ENCODE peak calls at places on chromosomes 3 and 15, in six cellular contexts. One of them, this sample, is unnamed. For H3K9me3, the result is how much of the 10 kb centered on the place peaks cover.

GRCh38 chr3:107143206-107143605 is 234.0 kb upstream of the CCDC54 start:
- DNase-seq in pancreas: no peak
- DNase-seq in body of pancreas: no peak
- DNase-seq in hepatocyte: no peak
- DNase-seq in psoas muscle: no peak
- DNase-seq in K562: no peak
- DNase-seq in this sample: no peak

GRCh38 chr3:44077267-44077666 is 164.4 kb upstream of the TOPAZ1 start:
- DNase-seq in hepatocyte: peak
- DNase-seq in psoas muscle: no peak
- DNase-seq in body of pancreas: no peak
- DNase-seq in K562: no peak
- DNase-seq in pancreas: no peak
- DNase-seq in this sample: no peak

GRCh38 chr3:143775401-143775970 is 72.8 kb downstream of the SLC9A9 start:
- DNase-seq in K562: peak
- DNase-seq in hepatocyte: peak
- DNase-seq in body of pancreas: peak
- DNase-seq in pancreas: no peak
- DNase-seq in psoas muscle: no peak
- DNase-seq in this sample: no peak

GRCh38 chr15:75666823-75667501 is 19.2 kb downstream of the SNX33 start:
- DNase-seq in hepatocyte: peak
- DNase-seq in K562: no peak
- DNase-seq in psoas muscle: peak
- DNase-seq in body of pancreas: peak
- DNase-seq in pancreas: no peak
- DNase-seq in this sample: no peak

GRCh38 chr15:28147827-28148226 is 48.7 kb upstream of the OCA2 start:
- DNase-seq in body of pancreas: no peak
- DNase-seq in psoas muscle: no peak
- DNase-seq in K562: no peak
- DNase-seq in pancreas: no peak
- DNase-seq in hepatocyte: no peak
- DNase-seq in this sample: no peak

GRCh38 chr3:194586839-194587238 is 46.4 kb downstream of the TMEM44 start:
- DNase-seq in hepatocyte: no peak
- DNase-seq in psoas muscle: no peak
- DNase-seq in body of pancreas: no peak
- DNase-seq in K562: no peak
- DNase-seq in pancreas: no peak
- DNase-seq in this sample: no peak

GRCh38 chr3:49013738-49014660 is 4.4 kb downstream of the DALRD3 start:
- DNase-seq in body of pancreas: peak
- DNase-seq in pancreas: peak
- DNase-seq in psoas muscle: no peak
- DNase-seq in hepatocyte: peak
- DNase-seq in K562: peak
- DNase-seq in this sample: peak

GRCh38 chr3:128240232-128240631 is 87.0 kb downstream of the EEFSEC start:
- DNase-seq in hepatocyte: no peak
- DNase-seq in psoas muscle: no peak
- DNase-seq in body of pancreas: no peak
- DNase-seq in K562: no peak
- DNase-seq in pancreas: no peak
- DNase-seq in this sample: no peak

GRCh38 chr15:83100072-83100646 is 7.3 kb upstream of the TM6SF1 start:
- DNase-seq in psoas muscle: no peak
- DNase-seq in body of pancreas: no peak
- DNase-seq in pancreas: no peak
- DNase-seq in K562: no peak
- DNase-seq in hepatocyte: no peak
- DNase-seq in this sample: no peak

GRCh38 chr15:61411941-61412510 is 182.9 kb upstream of the RORA start:
- DNase-seq in body of pancreas: no peak
- DNase-seq in K562: no peak
- DNase-seq in hepatocyte: no peak
- DNase-seq in pancreas: no peak
- DNase-seq in psoas muscle: no peak
- DNase-seq in this sample: no peak

GRCh38 chr3:169751875-169752274 is 13.0 kb downstream of the TERC start:
- DNase-seq in pancreas: no peak
- DNase-seq in psoas muscle: no peak
- DNase-seq in K562: no peak
- DNase-seq in body of pancreas: no peak
- DNase-seq in hepatocyte: no peak
- DNase-seq in this sample: no peak

GRCh38 chr3:179416681-179417080 is 34.6 kb downstream of the GNB4 start:
- DNase-seq in K562: no peak
- DNase-seq in pancreas: no peak
- DNase-seq in psoas muscle: no peak
- DNase-seq in hepatocyte: no peak
- DNase-seq in body of pancreas: no peak
- DNase-seq in this sample: no peak

GRCh38 chr3:35908366-35909232 is 269.3 kb downstream of the ARPP21 start:
- DNase-seq in psoas muscle: peak
- DNase-seq in body of pancreas: peak
- DNase-seq in pancreas: peak
- DNase-seq in K562: peak
- DNase-seq in hepatocyte: peak
- DNase-seq in this sample: peak

GRCh38 chr3:151798476-151798875 is 15.4 kb upstream of the AADAC start:
- DNase-seq in body of pancreas: no peak
- DNase-seq in psoas muscle: no peak
- DNase-seq in hepatocyte: no peak
- DNase-seq in K562: no peak
- DNase-seq in pancreas: no peak
- DNase-seq in this sample: no peak

GRCh38 chr3:21543380-21544075 is 207.5 kb downstream of the ZNF385D start:
- DNase-seq in K562: peak
- DNase-seq in hepatocyte: no peak
- DNase-seq in psoas muscle: no peak
- DNase-seq in body of pancreas: no peak
- DNase-seq in pancreas: no peak
- DNase-seq in this sample: no peak

GRCh38 chr15:40999190-40999589 is 45.9 kb downstream of the CHAC1 start:
- DNase-seq in hepatocyte: no peak
- DNase-seq in psoas muscle: no peak
- DNase-seq in pancreas: no peak
- DNase-seq in body of pancreas: no peak
- DNase-seq in K562: no peak
- DNase-seq in this sample: no peak

GRCh38 chr3:100697183-100697582 is 12.1 kb upstream of the TFG start:
- DNase-seq in psoas muscle: no peak
- DNase-seq in hepatocyte: peak
- DNase-seq in body of pancreas: no peak
- DNase-seq in K562: no peak
- DNase-seq in pancreas: no peak
- DNase-seq in this sample: no peak

GRCh38 chr3:182327196-182327681 is 466.1 kb upstream of the ATP11B start:
- DNase-seq in body of pancreas: no peak
- DNase-seq in psoas muscle: no peak
- DNase-seq in pancreas: no peak
- DNase-seq in hepatocyte: no peak
- DNase-seq in K562: no peak
- DNase-seq in this sample: no peak

GRCh38 chr15:48003447-48003846 is 117.3 kb upstream of the SLC24A5 start:
- DNase-seq in K562: no peak
- DNase-seq in body of pancreas: no peak
- DNase-seq in psoas muscle: no peak
- DNase-seq in pancreas: no peak
- DNase-seq in hepatocyte: no peak
- DNase-seq in this sample: no peak

GRCh38 chr15:98503970-98504369 is 144.4 kb upstream of the IGF1R start:
- DNase-seq in K562: no peak
- DNase-seq in hepatocyte: peak
- DNase-seq in pancreas: no peak
- DNase-seq in psoas muscle: no peak
- DNase-seq in body of pancreas: peak
- DNase-seq in this sample: no peak

GRCh38 chr15:43204016-43204901 is 16.6 kb downstream of the EPB42 start:
- DNase-seq in body of pancreas: peak
- DNase-seq in pancreas: peak
- DNase-seq in K562: peak
- DNase-seq in psoas muscle: peak
- DNase-seq in hepatocyte: peak
- DNase-seq in this sample: peak

GRCh38 chr3:15754047-15754446 is 43.7 kb downstream of the ANKRD28 start:
- DNase-seq in K562: no peak
- DNase-seq in pancreas: no peak
- DNase-seq in psoas muscle: no peak
- DNase-seq in body of pancreas: no peak
- DNase-seq in hepatocyte: no peak
- DNase-seq in this sample: no peak

GRCh38 chr3:79018671-79019136 is 749.1 kb downstream of the ROBO1 start:
- DNase-seq in pancreas: peak
- DNase-seq in psoas muscle: peak
- DNase-seq in hepatocyte: peak
- DNase-seq in body of pancreas: peak
- DNase-seq in K562: peak
- DNase-seq in this sample: no peak

GRCh38 chr3:8001712-8002111 is 499.9 kb upstream of the LMCD1 start:
- DNase-seq in hepatocyte: no peak
- DNase-seq in psoas muscle: no peak
- DNase-seq in pancreas: no peak
- DNase-seq in K562: no peak
- DNase-seq in body of pancreas: no peak
- DNase-seq in this sample: no peak

GRCh38 chr3:106092792-106093191 is 224.0 kb upstream of the CBLB start:
- DNase-seq in hepatocyte: no peak
- DNase-seq in body of pancreas: no peak
- DNase-seq in pancreas: no peak
- DNase-seq in psoas muscle: no peak
- DNase-seq in K562: no peak
- DNase-seq in this sample: no peak

GRCh38 chr3:110929811-110930210 is 141.8 kb upstream of the NECTIN3 start:
- DNase-seq in K562: no peak
- DNase-seq in hepatocyte: no peak
- DNase-seq in body of pancreas: no peak
- DNase-seq in pancreas: no peak
- DNase-seq in psoas muscle: no peak
- DNase-seq in this sample: no peak

GRCh38 chr3:154842546-154842945 is 237.6 kb upstream of the MME start:
- DNase-seq in psoas muscle: no peak
- DNase-seq in pancreas: no peak
- DNase-seq in K562: no peak
- DNase-seq in body of pancreas: no peak
- DNase-seq in hepatocyte: no peak
- DNase-seq in this sample: no peak

GRCh38 chr15:45457215-45457614 is 65.3 kb downstream of the SLC30A4 start:
- DNase-seq in K562: no peak
- DNase-seq in hepatocyte: no peak
- DNase-seq in psoas muscle: no peak
- DNase-seq in pancreas: no peak
- DNase-seq in body of pancreas: peak
- DNase-seq in this sample: no peak
- H3K9me3 ChIP-seq in K562: under half
- H3K9me3 ChIP-seq in hepatocyte: under half
- H3K9me3 ChIP-seq in psoas muscle: under half
- H3K9me3 ChIP-seq in pancreas: under half
- H3K9me3 ChIP-seq in body of pancreas: under half
- H3K9me3 ChIP-seq in this sample: under half

GRCh38 chr3:40309925-40310635 is 573 bp downstream of the EIF1B start:
- DNase-seq in K562: peak
- DNase-seq in body of pancreas: peak
- DNase-seq in psoas muscle: peak
- DNase-seq in pancreas: peak
- DNase-seq in hepatocyte: peak
- DNase-seq in this sample: no peak
- TF ChIP-seq CTCF in K562: no peak
- TF ChIP-seq CTCF in body of pancreas: no peak
- TF ChIP-seq CTCF in psoas muscle: no peak
- TF ChIP-seq CTCF in pancreas: no peak
- TF ChIP-seq CTCF in hepatocyte: no peak
- TF ChIP-seq CTCF in this sample: no peak

GRCh38 chr15:74618841-74619596 is 3.4 kb downstream of the CLK3 start:
- DNase-seq in pancreas: no peak
- DNase-seq in psoas muscle: no peak
- DNase-seq in hepatocyte: no peak
- DNase-seq in body of pancreas: no peak
- DNase-seq in K562: no peak
- DNase-seq in this sample: no peak

GRCh38 chr15:74614744-74615312 is 808 bp upstream of the CLK3 start:
- DNase-seq in K562: peak
- DNase-seq in psoas muscle: peak
- DNase-seq in pancreas: peak
- DNase-seq in hepatocyte: peak
- DNase-seq in body of pancreas: peak
- DNase-seq in this sample: peak

GRCh38 chr15:74615313-74616019 is at the start of gene CLK3:
- DNase-seq in pancreas: peak
- DNase-seq in body of pancreas: peak
- DNase-seq in K562: peak
- DNase-seq in hepatocyte: peak
- DNase-seq in psoas muscle: peak
- DNase-seq in this sample: peak

GRCh38 chr15:74616020-74616939 is 644 bp downstream of the CLK3 start:
- DNase-seq in body of pancreas: peak
- DNase-seq in hepatocyte: peak
- DNase-seq in psoas muscle: peak
- DNase-seq in pancreas: peak
- DNase-seq in K562: peak
- DNase-seq in this sample: peak

DNA sequence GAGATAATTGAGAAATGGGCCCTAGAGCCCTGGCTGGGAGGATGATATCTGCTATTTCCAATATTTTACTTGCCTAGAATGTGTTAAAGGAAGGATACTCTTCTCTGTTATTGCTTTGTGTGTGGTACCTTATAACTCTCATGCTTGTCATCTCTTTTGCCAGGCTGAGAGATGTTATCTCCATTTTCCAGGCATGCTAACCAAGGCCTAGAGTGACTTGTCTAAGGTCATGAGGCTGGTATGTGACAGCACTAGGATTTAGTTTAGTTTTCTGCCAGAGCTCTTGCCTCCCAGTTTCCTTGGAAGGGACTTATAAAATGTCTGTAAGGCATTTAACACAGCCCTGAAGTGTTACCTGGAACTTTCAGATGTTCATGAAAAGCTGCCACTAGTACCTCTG is 1.4 kb downstream of the CLK3 start:
- DNase-seq in body of pancreas: no peak
- DNase-seq in hepatocyte: no peak
- DNase-seq in K562: peak
- DNase-seq in psoas muscle: no peak
- DNase-seq in pancreas: no peak
- DNase-seq in this sample: no peak
- H3K27ac ChIP-seq in body of pancreas: peak
- H3K27ac ChIP-seq in hepatocyte: peak
- H3K27ac ChIP-seq in K562: peak
- H3K27ac ChIP-seq in psoas muscle: peak
- H3K27ac ChIP-seq in pancreas: peak
- H3K27ac ChIP-seq in this sample: peak

DNA sequence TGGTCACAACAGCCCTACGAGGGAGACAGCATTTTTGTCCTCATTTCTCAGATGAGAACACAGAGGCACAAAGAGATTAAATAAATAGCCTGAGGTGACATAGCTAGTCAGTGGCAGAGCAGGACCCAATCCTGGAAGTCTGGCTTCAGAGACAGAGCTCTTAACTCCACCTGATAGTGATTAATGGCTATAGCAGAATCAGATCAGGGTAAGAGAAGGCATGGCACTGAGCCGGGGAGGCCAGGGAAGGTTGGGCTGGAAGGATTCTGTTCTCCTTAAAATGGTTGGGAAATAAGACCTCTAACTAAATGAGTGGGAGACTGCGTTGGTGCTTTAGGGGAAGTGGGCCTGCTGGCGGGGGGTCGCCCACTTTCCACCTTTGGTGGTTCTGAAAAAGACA is 104.5 kb downstream of the VGLL4 start:
- DNase-seq in body of pancreas: no peak
- DNase-seq in pancreas: no peak
- DNase-seq in K562: no peak
- DNase-seq in psoas muscle: no peak
- DNase-seq in hepatocyte: no peak
- DNase-seq in this sample: no peak
- H3K9me3 ChIP-seq in body of pancreas: under half
- H3K9me3 ChIP-seq in pancreas: under half
- H3K9me3 ChIP-seq in K562: under half
- H3K9me3 ChIP-seq in psoas muscle: under half
- H3K9me3 ChIP-seq in hepatocyte: under half
- H3K9me3 ChIP-seq in this sample: under half